ENCODE peak calls at places on chromosomes 1 and 21, in six cellular contexts. X is astrocyte of the spinal cord, W is fibroblast of lung, C is lung, Q is right cardiac atrium, B is kidney epithelial cell. O is an unnamed sample.
A peak's percentile ranks its signal among the peaks of the same experiment; 100 is the strongest.

GRCh38 chr1:235503333-235504121 is 725 bp downstream of the B3GALNT2 start:
- DNase-seq in X (peak; percentile 72), W (peak; percentile 51), C (peak; percentile 44), Q (peak; percentile 82), B (no peak), O (no peak)

GRCh38 chr1:209675567-209676154 is 449 bp downstream of the G0S2 start:
- DNase-seq in X (peak; percentile 45), W (peak; percentile 41), C (no peak), Q (peak; percentile 79), B (no peak), O (no peak)

GRCh38 chr1:100862591-100862990 is 32.1 kb downstream of the EXTL2 start:
- DNase-seq in X (peak; percentile 84), W (peak; percentile 97), C (no peak), Q (no peak), B (peak; percentile 32), O (peak; percentile 90)

GRCh38 chr1:35447278-35447677 is 109.9 kb downstream of the KIAA0319L start:
- DNase-seq in X (no peak), W (no peak), C (no peak), Q (no peak), B (no peak), O (no peak)

GRCh38 chr1:244273845-244274619 is 177.7 kb downstream of the ADSS2 start:
- DNase-seq in X (peak; percentile 99), W (peak; percentile 100), C (peak; percentile 41), Q (peak; percentile 68), B (peak; percentile 59), O (peak; percentile 99)

GRCh38 chr1:110003747-110004428 is 19.3 kb downstream of the AHCYL1 start:
- DNase-seq in X (peak; percentile 98), W (peak; percentile 99), C (peak; percentile 83), Q (peak; percentile 67), B (peak; percentile 100), O (peak; percentile 99)

GRCh38 chr1:161021959-161022332 is 994 bp upstream of the F11R start:
- DNase-seq in X (no peak), W (no peak), C (no peak), Q (no peak), B (no peak), O (no peak)

GRCh38 chr1:28126778-28127430 is 38.5 kb upstream of the EYA3 start:
- DNase-seq in X (no peak), W (no peak), C (no peak), Q (no peak), B (no peak), O (no peak)

GRCh38 chr21:26007911-26008579 is 162.5 kb downstream of the APP start:
- DNase-seq in X (no peak), W (peak; percentile 12), C (no peak), Q (no peak), B (no peak), O (no peak)

GRCh38 chr1:223341111-223341510 is 22.9 kb downstream of the SUSD4 start:
- DNase-seq in X (peak; percentile 37), W (peak; percentile 82), C (no peak), Q (peak; percentile 82), B (peak; percentile 57), O (no peak)

GRCh38 chr1:96872757-96873156 is 151.2 kb downstream of the PTBP2 start:
- DNase-seq in X (no peak), W (no peak), C (no peak), Q (no peak), B (no peak), O (no peak)

GRCh38 chr1:59229138-59229537 is 67.8 kb upstream of the FGGY start:
- DNase-seq in X (no peak), W (no peak), C (no peak), Q (no peak), B (no peak), O (peak; percentile 62)

GRCh38 chr1:2346691-2347408 is 44.5 kb downstream of the MORN1 start:
- DNase-seq in X (no peak), W (no peak), C (no peak), Q (peak; percentile 27), B (no peak), O (no peak)

GRCh38 chr1:235887676-235888075 is 21.0 kb upstream of the LYST start:
- DNase-seq in X (no peak), W (no peak), C (no peak), Q (no peak), B (no peak), O (no peak)

GRCh38 chr1:206700445-206701036 is 15.8 kb downstream of the MAPKAPK2 start:
- DNase-seq in X (peak; percentile 27), W (no peak), C (no peak), Q (no peak), B (no peak), O (peak; percentile 75)

GRCh38 chr1:78587213-78587612 is 33.0 kb upstream of the IFI44L start:
- DNase-seq in X (no peak), W (peak; percentile 24), C (no peak), Q (no peak), B (no peak), O (no peak)

GRCh38 chr1:177174921-177175634 is 4.3 kb downstream of the BRINP2 start:
- DNase-seq in X (no peak), W (no peak), C (no peak), Q (peak; percentile 40), B (no peak), O (no peak)

GRCh38 chr1:228283043-228283371 is 75.2 kb downstream of the OBSCN start:
- DNase-seq in X (no peak), W (no peak), C (no peak), Q (peak; percentile 53), B (no peak), O (no peak)

GRCh38 chr1:26164036-26164927 is 4.5 kb downstream of the C1orf232 start:
- DNase-seq in X (no peak), W (no peak), C (no peak), Q (peak; percentile 85), B (no peak), O (no peak)

GRCh38 chr1:224579526-224579925 is 36.6 kb upstream of the CNIH3 start:
- DNase-seq in X (peak; percentile 64), W (peak; percentile 61), C (no peak), Q (no peak), B (no peak), O (peak; percentile 66)

GRCh38 chr1:175267716-175268416 is 75.3 kb upstream of the KIAA0040 start:
- DNase-seq in X (no peak), W (no peak), C (peak; percentile 31), Q (peak; percentile 68), B (no peak), O (no peak)

GRCh38 chr1:84089470-84090261 is 54.4 kb upstream of the PRKACB start:
- DNase-seq in X (peak; percentile 38), W (peak; percentile 63), C (no peak), Q (no peak), B (no peak), O (peak; percentile 45)

GRCh38 chr1:53593758-53594380 is 134.7 kb downstream of the DMRTB1 start:
- DNase-seq in X (no peak), W (no peak), C (peak; percentile 45), Q (peak; percentile 56), B (no peak), O (no peak)

GRCh38 chr1:55057956-55058298 is 18.6 kb downstream of the PCSK9 start:
- DNase-seq in X (no peak), W (no peak), C (no peak), Q (no peak), B (no peak), O (no peak)

GRCh38 chr21:42218836-42219605 is at the start of gene ABCG1:
- DNase-seq in X (no peak), W (peak; percentile 10), C (no peak), Q (peak; percentile 78), B (no peak), O (no peak)

GRCh38 chr1:164699815-164700491 is 141.0 kb downstream of the PBX1 start:
- DNase-seq in X (no peak), W (no peak), C (no peak), Q (no peak), B (no peak), O (no peak)

GRCh38 chr1:9233241-9233941 is 1.2 kb upstream of the H6PD start:
- DNase-seq in X (peak; percentile 57), W (peak; percentile 54), C (peak; percentile 84), Q (peak; percentile 93), B (no peak), O (peak; percentile 93)
- H3K4me3 ChIP-seq in X (no peak overlapping the region), W (no peak overlapping the region), C (no peak overlapping the region), Q (no peak overlapping the region), B (no peak overlapping the region), O (no peak overlapping the region)

GRCh38 chr1:201648066-201648910 is 109.4 kb downstream of the NAV1 start:
- DNase-seq in X (peak; percentile 75), W (peak; percentile 71), C (no peak), Q (peak; percentile 85), B (no peak), O (no peak)

GRCh38 chr1:201646623-201647022 is 107.7 kb downstream of the NAV1 start:
- DNase-seq in X (no peak), W (no peak), C (no peak), Q (no peak), B (no peak), O (no peak)

GRCh38 chr1:201645956-201646355 is 107.0 kb downstream of the NAV1 start:
- DNase-seq in X (no peak), W (no peak), C (no peak), Q (no peak), B (no peak), O (no peak)

GRCh38 chr1:201647722-201648065 is 108.8 kb downstream of the NAV1 start:
- DNase-seq in X (no peak), W (no peak), C (no peak), Q (no peak), B (no peak), O (no peak)

DNA sequence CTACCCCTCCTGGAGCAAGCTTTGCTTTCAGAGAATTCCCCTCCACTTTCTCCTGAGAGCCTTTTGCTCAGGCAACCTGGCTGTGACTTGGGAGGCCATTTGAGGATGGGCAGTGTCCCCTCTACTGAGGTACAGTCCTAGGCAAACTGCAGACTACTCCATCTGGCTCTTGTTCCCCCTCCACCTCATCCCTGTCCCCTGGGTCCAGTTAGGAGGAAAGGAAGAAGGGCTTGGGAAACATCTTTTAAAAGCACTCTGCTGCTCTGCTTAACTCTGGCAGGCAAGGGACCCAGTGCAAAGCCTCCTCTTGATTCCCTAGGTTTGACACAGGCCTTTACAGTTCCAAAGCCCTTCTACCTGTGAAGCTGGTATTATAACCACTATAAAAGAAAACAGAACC is 108.2 kb downstream of the NAV1 start:
- DNase-seq in X (no peak), W (no peak), C (no peak), Q (no peak), B (no peak), O (no peak)
- H3K4me3 ChIP-seq in X (peak overlapping the region; percentile 61), W (peak overlapping the region; percentile 76), C (no peak overlapping the region), Q (no peak overlapping the region), B (no peak overlapping the region), O (peak overlapping the region; percentile 73)

DNA sequence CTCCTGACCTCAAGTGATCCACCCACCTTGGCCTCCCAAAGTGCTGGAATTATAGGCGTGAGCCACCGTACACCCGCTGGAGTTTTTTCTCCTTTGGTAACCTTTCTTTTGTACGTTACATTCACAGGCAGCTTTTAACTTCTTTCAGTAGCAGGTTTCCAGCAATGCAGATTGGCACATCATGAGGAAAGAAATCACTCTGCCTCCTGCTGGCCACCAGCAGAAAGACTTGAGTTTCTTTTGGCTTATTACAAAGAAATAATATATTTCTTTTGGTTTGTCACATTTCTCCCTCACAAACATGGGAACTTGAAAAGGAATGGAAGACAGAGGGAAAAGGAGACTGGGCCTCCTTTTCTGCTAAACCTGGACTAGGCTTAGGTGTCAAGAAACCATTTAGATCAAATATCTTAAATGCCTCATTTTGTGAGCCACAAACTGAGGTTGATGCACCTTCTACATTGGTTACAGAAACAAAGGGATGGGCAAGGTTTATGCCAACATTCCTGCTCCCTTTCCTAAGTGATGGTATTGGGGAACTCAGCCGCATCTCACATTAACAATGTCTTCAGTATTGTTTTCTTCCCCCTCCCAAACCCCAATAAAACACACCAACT is 7.8 kb downstream of the ENSA start:
- DNase-seq in X (peak; percentile 80), W (peak; percentile 53), C (peak; percentile 50), Q (no peak), B (no peak), O (peak; percentile 31)
- H3K4me3 ChIP-seq in X (no peak overlapping the region), W (no peak overlapping the region), C (no peak overlapping the region), Q (no peak overlapping the region), B (no peak overlapping the region), O (no peak overlapping the region)

GRCh38 chr1:91760487-91760886 is 125.5 kb downstream of the TGFBR3 start:
- DNase-seq in X (no peak), W (no peak), C (no peak), Q (no peak), B (no peak), O (no peak)
- H3K4me3 ChIP-seq in X (no peak overlapping the region), W (no peak overlapping the region), C (no peak overlapping the region), Q (no peak overlapping the region), B (no peak overlapping the region), O (no peak overlapping the region)